ENCODE peak calls at places on chromosomes 3 and 15, in six cellular contexts. W, N, X, A, Z and L are unnamed samples.

GRCh38 chr3:8970971-8971589 is 7.8 kb upstream of the RAD18 start:
- DNase-seq in W (no peak), N (no peak), X (no peak), A (no peak), Z (peak), L (peak)

GRCh38 chr15:73190189-73190601 is 137.9 kb downstream of the NEO1 start:
- DNase-seq in W (no peak), N (peak), X (no peak), A (no peak), Z (no peak), L (no peak)

GRCh38 chr15:80160570-80161156 is 7.9 kb downstream of the FAH start:
- DNase-seq in W (peak), N (peak), X (no peak), A (peak), Z (peak), L (peak)

GRCh38 chr3:61052855-61053254 is 198.4 kb downstream of the FHIT start:
- DNase-seq in W (no peak), N (no peak), X (no peak), A (no peak), Z (no peak), L (no peak)

GRCh38 chr3:69085543-69086132 is 901 bp downstream of the ARL6IP5 start:
- DNase-seq in W (no peak), N (no peak), X (no peak), A (no peak), Z (peak), L (no peak)

GRCh38 chr3:2765002-2765579 is 345.1 kb downstream of the IL5RA start:
- DNase-seq in W (no peak), N (no peak), X (no peak), A (no peak), Z (no peak), L (no peak)

GRCh38 chr15:78565951-78566774 is 843 bp downstream of the CHRNA5 start:
- DNase-seq in W (no peak), N (peak), X (no peak), A (no peak), Z (peak), L (no peak)

GRCh38 chr3:32457971-32458471 is 44.6 kb downstream of the CMTM6 start:
- DNase-seq in W (no peak), N (no peak), X (no peak), A (peak), Z (peak), L (peak)

GRCh38 chr3:185825639-185826481 is 1.0 kb upstream of the IGF2BP2 start:
- DNase-seq in W (no peak), N (no peak), X (no peak), A (no peak), Z (peak), L (peak)